ENCODE peak calls at places on chromosomes 6 and 20, in nine cellular contexts. One of them, this sample, is unnamed. For H3K4me1 and H3K27me3, the result is how much of the 10 kb centered on the place peaks cover.

GRCh38 chr6:53058388-53058890 is 6.8 kb upstream of the FBXO9 start:
- DNase-seq in CD4-positive, alpha-beta memory T cell: peak
- DNase-seq in IMR-90: no peak
- DNase-seq in fibroblast of lung: no peak
- DNase-seq in upper lobe of right lung: no peak
- DNase-seq in CD8-positive, alpha-beta memory T cell: no peak
- DNase-seq in right atrium auricular region: no peak
- DNase-seq in PC-3: peak
- DNase-seq in neural progenitor cell: no peak
- DNase-seq in this sample: no peak

GRCh38 chr6:77463308-77463880 is at the start of gene HTR1B:
- DNase-seq in neural progenitor cell: peak
- DNase-seq in upper lobe of right lung: peak
- DNase-seq in CD4-positive, alpha-beta memory T cell: no peak
- DNase-seq in IMR-90: peak
- DNase-seq in PC-3: no peak
- DNase-seq in right atrium auricular region: no peak
- DNase-seq in CD8-positive, alpha-beta memory T cell: no peak
- DNase-seq in fibroblast of lung: no peak
- DNase-seq in this sample: no peak

GRCh38 chr6:165654144-165654543 is 8.9 kb downstream of the PDE10A start:
- DNase-seq in right atrium auricular region: no peak
- DNase-seq in fibroblast of lung: no peak
- DNase-seq in upper lobe of right lung: no peak
- DNase-seq in CD4-positive, alpha-beta memory T cell: no peak
- DNase-seq in PC-3: no peak
- DNase-seq in CD8-positive, alpha-beta memory T cell: no peak
- DNase-seq in neural progenitor cell: no peak
- DNase-seq in IMR-90: no peak
- DNase-seq in this sample: no peak

GRCh38 chr6:35058041-35058675 is 83.0 kb downstream of the TCP11 start:
- DNase-seq in upper lobe of right lung: no peak
- DNase-seq in CD4-positive, alpha-beta memory T cell: no peak
- DNase-seq in neural progenitor cell: peak
- DNase-seq in fibroblast of lung: no peak
- DNase-seq in IMR-90: no peak
- DNase-seq in CD8-positive, alpha-beta memory T cell: no peak
- DNase-seq in right atrium auricular region: no peak
- DNase-seq in PC-3: no peak
- DNase-seq in this sample: no peak

GRCh38 chr20:62815066-62815991 is 1.5 kb upstream of the COL9A3 start:
- DNase-seq in neural progenitor cell: peak
- DNase-seq in fibroblast of lung: no peak
- DNase-seq in right atrium auricular region: no peak
- DNase-seq in upper lobe of right lung: no peak
- DNase-seq in IMR-90: peak
- DNase-seq in CD4-positive, alpha-beta memory T cell: no peak
- DNase-seq in CD8-positive, alpha-beta memory T cell: no peak
- DNase-seq in PC-3: peak
- DNase-seq in this sample: no peak

GRCh38 chr6:3076320-3076719 is 8.0 kb downstream of the RIPK1 start:
- DNase-seq in CD4-positive, alpha-beta memory T cell: no peak
- DNase-seq in IMR-90: no peak
- DNase-seq in upper lobe of right lung: no peak
- DNase-seq in fibroblast of lung: no peak
- DNase-seq in neural progenitor cell: no peak
- DNase-seq in right atrium auricular region: no peak
- DNase-seq in CD8-positive, alpha-beta memory T cell: no peak
- DNase-seq in PC-3: no peak
- DNase-seq in this sample: no peak

GRCh38 chr6:158770533-158770932 is 48.6 kb downstream of the EZR start:
- DNase-seq in fibroblast of lung: no peak
- DNase-seq in upper lobe of right lung: no peak
- DNase-seq in IMR-90: no peak
- DNase-seq in neural progenitor cell: no peak
- DNase-seq in right atrium auricular region: peak
- DNase-seq in CD8-positive, alpha-beta memory T cell: no peak
- DNase-seq in CD4-positive, alpha-beta memory T cell: no peak
- DNase-seq in PC-3: no peak
- DNase-seq in this sample: no peak

GRCh38 chr6:53240763-53241162 is 92.1 kb upstream of the GCM1 start:
- DNase-seq in upper lobe of right lung: no peak
- DNase-seq in IMR-90: no peak
- DNase-seq in CD4-positive, alpha-beta memory T cell: peak
- DNase-seq in CD8-positive, alpha-beta memory T cell: no peak
- DNase-seq in PC-3: no peak
- DNase-seq in neural progenitor cell: no peak
- DNase-seq in right atrium auricular region: no peak
- DNase-seq in fibroblast of lung: no peak
- DNase-seq in this sample: no peak

GRCh38 chr20:55522296-55522815 is 483.0 kb downstream of the CBLN4 start:
- DNase-seq in upper lobe of right lung: no peak
- DNase-seq in CD8-positive, alpha-beta memory T cell: no peak
- DNase-seq in IMR-90: no peak
- DNase-seq in CD4-positive, alpha-beta memory T cell: no peak
- DNase-seq in fibroblast of lung: no peak
- DNase-seq in right atrium auricular region: no peak
- DNase-seq in neural progenitor cell: no peak
- DNase-seq in PC-3: no peak
- DNase-seq in this sample: no peak

GRCh38 chr6:2524090-2524489 is 226.6 kb downstream of the MYLK4 start:
- DNase-seq in fibroblast of lung: no peak
- DNase-seq in CD4-positive, alpha-beta memory T cell: no peak
- DNase-seq in upper lobe of right lung: no peak
- DNase-seq in neural progenitor cell: no peak
- DNase-seq in PC-3: peak
- DNase-seq in right atrium auricular region: no peak
- DNase-seq in IMR-90: no peak
- DNase-seq in CD8-positive, alpha-beta memory T cell: no peak
- DNase-seq in this sample: no peak

GRCh38 chr6:2891768-2892170 is 11.3 kb downstream of the SERPINB9 start:
- DNase-seq in neural progenitor cell: no peak
- DNase-seq in fibroblast of lung: no peak
- DNase-seq in CD8-positive, alpha-beta memory T cell: peak
- DNase-seq in PC-3: peak
- DNase-seq in right atrium auricular region: no peak
- DNase-seq in CD4-positive, alpha-beta memory T cell: peak
- DNase-seq in upper lobe of right lung: no peak
- DNase-seq in IMR-90: no peak
- DNase-seq in this sample: peak

GRCh38 chr6:88867841-88868558 is 95.4 kb downstream of the RNGTT start:
- DNase-seq in right atrium auricular region: no peak
- DNase-seq in CD8-positive, alpha-beta memory T cell: no peak
- DNase-seq in neural progenitor cell: no peak
- DNase-seq in upper lobe of right lung: no peak
- DNase-seq in IMR-90: peak
- DNase-seq in fibroblast of lung: no peak
- DNase-seq in CD4-positive, alpha-beta memory T cell: no peak
- DNase-seq in PC-3: peak
- DNase-seq in this sample: no peak

GRCh38 chr6:92504509-92504908 is 914.9 kb downstream of the EPHA7 start:
- DNase-seq in neural progenitor cell: no peak
- DNase-seq in upper lobe of right lung: no peak
- DNase-seq in CD8-positive, alpha-beta memory T cell: no peak
- DNase-seq in PC-3: no peak
- DNase-seq in IMR-90: no peak
- DNase-seq in fibroblast of lung: no peak
- DNase-seq in CD4-positive, alpha-beta memory T cell: no peak
- DNase-seq in right atrium auricular region: no peak
- DNase-seq in this sample: no peak

GRCh38 chr6:158321960-158322359 is 9.7 kb downstream of the TULP4 start:
- DNase-seq in fibroblast of lung: peak
- DNase-seq in PC-3: peak
- DNase-seq in IMR-90: peak
- DNase-seq in CD4-positive, alpha-beta memory T cell: no peak
- DNase-seq in CD8-positive, alpha-beta memory T cell: no peak
- DNase-seq in right atrium auricular region: no peak
- DNase-seq in neural progenitor cell: no peak
- DNase-seq in upper lobe of right lung: no peak
- DNase-seq in this sample: no peak

GRCh38 chr20:33518071-33518470 is 28.2 kb downstream of the CBFA2T2 start:
- DNase-seq in CD4-positive, alpha-beta memory T cell: no peak
- DNase-seq in fibroblast of lung: peak
- DNase-seq in CD8-positive, alpha-beta memory T cell: no peak
- DNase-seq in right atrium auricular region: no peak
- DNase-seq in upper lobe of right lung: peak
- DNase-seq in neural progenitor cell: peak
- DNase-seq in IMR-90: peak
- DNase-seq in PC-3: peak
- DNase-seq in this sample: no peak

DNA sequence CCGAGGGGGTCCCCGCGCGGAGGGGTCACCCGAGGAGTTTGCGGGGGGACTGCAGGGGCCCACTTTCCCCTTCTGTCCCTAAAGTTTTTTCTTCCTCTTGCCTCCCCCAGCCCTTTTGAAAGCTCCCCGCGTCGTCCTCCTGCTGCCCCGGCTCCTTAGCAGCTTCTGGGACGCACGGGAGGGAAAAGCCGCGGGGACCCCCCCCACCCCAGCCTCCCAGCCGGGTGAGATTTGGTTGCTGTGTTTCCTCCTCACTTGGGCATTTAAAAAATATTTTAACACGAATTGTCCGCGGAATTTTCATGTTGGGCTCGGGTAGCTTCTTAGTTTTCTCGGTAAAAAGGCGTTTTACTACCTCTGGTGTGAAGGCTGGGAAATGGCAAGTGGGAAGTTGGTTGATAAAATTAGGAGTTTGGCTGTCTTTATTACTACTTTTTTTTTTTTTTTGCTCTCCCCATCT is 614 bp downstream of the NCOA3 start:
- DNase-seq in CD4-positive, alpha-beta memory T cell: no peak
- DNase-seq in fibroblast of lung: no peak
- DNase-seq in right atrium auricular region: no peak
- DNase-seq in upper lobe of right lung: peak
- DNase-seq in neural progenitor cell: peak
- DNase-seq in CD8-positive, alpha-beta memory T cell: no peak
- DNase-seq in IMR-90: peak
- DNase-seq in PC-3: no peak
- DNase-seq in this sample: no peak
- H3K4me1 ChIP-seq in CD4-positive, alpha-beta memory T cell: under half
- H3K4me1 ChIP-seq in fibroblast of lung: under half
- H3K4me1 ChIP-seq in right atrium auricular region: under half
- H3K4me1 ChIP-seq in upper lobe of right lung: under half
- H3K4me1 ChIP-seq in neural progenitor cell: under half
- H3K4me1 ChIP-seq in CD8-positive, alpha-beta memory T cell: under half
- H3K4me1 ChIP-seq in IMR-90: under half
- H3K4me1 ChIP-seq in PC-3: under half
- H3K4me1 ChIP-seq in this sample: under half

DNA sequence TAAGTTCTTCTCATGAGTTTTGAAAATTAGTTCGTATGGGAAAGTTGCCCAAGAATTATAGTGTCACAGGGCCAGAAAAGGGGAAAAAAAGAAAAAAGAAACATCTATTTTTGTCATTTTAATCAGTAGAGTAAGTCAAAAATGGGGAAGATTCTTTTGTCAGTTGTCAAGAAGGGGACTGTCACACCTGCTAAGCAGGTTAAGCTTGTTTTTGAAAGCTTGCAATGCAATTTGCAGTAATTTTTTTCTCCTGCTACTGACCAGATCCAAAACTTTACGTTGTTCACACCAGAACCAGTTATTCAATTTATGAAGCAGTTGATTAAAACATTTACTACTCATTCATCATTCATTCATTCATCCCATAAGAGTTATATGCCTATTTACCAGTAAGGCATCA is 171.4 kb downstream of the SOX4 start:
- DNase-seq in upper lobe of right lung: no peak
- DNase-seq in fibroblast of lung: no peak
- DNase-seq in CD8-positive, alpha-beta memory T cell: no peak
- DNase-seq in CD4-positive, alpha-beta memory T cell: no peak
- DNase-seq in right atrium auricular region: no peak
- DNase-seq in PC-3: peak
- DNase-seq in IMR-90: no peak
- DNase-seq in neural progenitor cell: no peak
- DNase-seq in this sample: no peak
- H3K27ac ChIP-seq in upper lobe of right lung: no peak
- H3K27ac ChIP-seq in fibroblast of lung: no peak
- H3K27ac ChIP-seq in CD8-positive, alpha-beta memory T cell: no peak
- H3K27ac ChIP-seq in CD4-positive, alpha-beta memory T cell: no peak
- H3K27ac ChIP-seq in right atrium auricular region: no peak
- H3K27ac ChIP-seq in PC-3: no peak
- H3K27ac ChIP-seq in IMR-90: no peak
- H3K27ac ChIP-seq in neural progenitor cell: no peak
- H3K27ac ChIP-seq in this sample: no peak

GRCh38 chr6:40586800-40587201 is 363 bp downstream of the LRFN2 start:
- DNase-seq in PC-3: no peak
- DNase-seq in CD8-positive, alpha-beta memory T cell: no peak
- DNase-seq in upper lobe of right lung: no peak
- DNase-seq in CD4-positive, alpha-beta memory T cell: no peak
- DNase-seq in neural progenitor cell: peak
- DNase-seq in IMR-90: no peak
- DNase-seq in right atrium auricular region: no peak
- DNase-seq in fibroblast of lung: no peak
- DNase-seq in this sample: no peak

GRCh38 chr6:40587240-40588069 is at the start of gene LRFN2:
- DNase-seq in fibroblast of lung: peak
- DNase-seq in neural progenitor cell: peak
- DNase-seq in CD8-positive, alpha-beta memory T cell: peak
- DNase-seq in CD4-positive, alpha-beta memory T cell: peak
- DNase-seq in right atrium auricular region: no peak
- DNase-seq in PC-3: peak
- DNase-seq in upper lobe of right lung: peak
- DNase-seq in IMR-90: peak
- DNase-seq in this sample: peak

GRCh38 chr6:40588480-40588879 is 1.3 kb upstream of the LRFN2 start:
- DNase-seq in IMR-90: no peak
- DNase-seq in upper lobe of right lung: no peak
- DNase-seq in PC-3: no peak
- DNase-seq in neural progenitor cell: no peak
- DNase-seq in fibroblast of lung: no peak
- DNase-seq in CD4-positive, alpha-beta memory T cell: no peak
- DNase-seq in CD8-positive, alpha-beta memory T cell: no peak
- DNase-seq in right atrium auricular region: no peak
- DNase-seq in this sample: no peak

GRCh38 chr6:40586369-40586768 is 795 bp downstream of the LRFN2 start:
- DNase-seq in fibroblast of lung: no peak
- DNase-seq in CD4-positive, alpha-beta memory T cell: no peak
- DNase-seq in neural progenitor cell: no peak
- DNase-seq in right atrium auricular region: no peak
- DNase-seq in IMR-90: no peak
- DNase-seq in CD8-positive, alpha-beta memory T cell: no peak
- DNase-seq in PC-3: no peak
- DNase-seq in upper lobe of right lung: no peak
- DNase-seq in this sample: no peak

DNA sequence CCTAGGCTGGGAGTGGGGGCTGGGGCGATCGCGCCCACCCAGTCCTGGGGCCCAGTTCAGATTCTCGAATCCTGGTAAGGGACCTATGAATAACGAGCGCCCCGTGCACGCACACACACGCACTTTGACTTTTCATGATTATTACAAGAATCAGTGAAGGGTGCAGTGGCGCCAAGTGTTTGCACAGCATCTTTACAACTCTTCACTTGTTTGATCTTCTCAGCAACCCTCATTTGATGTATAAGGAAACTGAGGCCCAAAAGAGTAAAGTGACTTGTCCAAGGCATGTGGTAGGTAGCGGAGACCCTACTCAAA is 863 bp upstream of the LRFN2 start:
- DNase-seq in neural progenitor cell: no peak
- DNase-seq in upper lobe of right lung: no peak
- DNase-seq in right atrium auricular region: no peak
- DNase-seq in CD4-positive, alpha-beta memory T cell: no peak
- DNase-seq in IMR-90: no peak
- DNase-seq in fibroblast of lung: no peak
- DNase-seq in CD8-positive, alpha-beta memory T cell: no peak
- DNase-seq in PC-3: no peak
- DNase-seq in this sample: no peak
- H3K27me3 ChIP-seq in neural progenitor cell: under half
- H3K27me3 ChIP-seq in upper lobe of right lung: half or more
- H3K27me3 ChIP-seq in right atrium auricular region: under half
- H3K27me3 ChIP-seq in CD4-positive, alpha-beta memory T cell: under half
- H3K27me3 ChIP-seq in IMR-90: under half
- H3K27me3 ChIP-seq in fibroblast of lung: under half
- H3K27me3 ChIP-seq in CD8-positive, alpha-beta memory T cell: under half
- H3K27me3 ChIP-seq in PC-3: under half
- H3K27me3 ChIP-seq in this sample: under half

GRCh38 chr6:21468487-21468886 is 125.1 kb upstream of the SOX4 start:
- DNase-seq in CD8-positive, alpha-beta memory T cell: no peak
- DNase-seq in right atrium auricular region: no peak
- DNase-seq in CD4-positive, alpha-beta memory T cell: no peak
- DNase-seq in IMR-90: no peak
- DNase-seq in neural progenitor cell: no peak
- DNase-seq in PC-3: no peak
- DNase-seq in upper lobe of right lung: no peak
- DNase-seq in fibroblast of lung: no peak
- DNase-seq in this sample: no peak
- H3K4me1 ChIP-seq in CD8-positive, alpha-beta memory T cell: under half
- H3K4me1 ChIP-seq in right atrium auricular region: under half
- H3K4me1 ChIP-seq in CD4-positive, alpha-beta memory T cell: under half
- H3K4me1 ChIP-seq in IMR-90: under half
- H3K4me1 ChIP-seq in neural progenitor cell: under half
- H3K4me1 ChIP-seq in PC-3: under half
- H3K4me1 ChIP-seq in upper lobe of right lung: under half
- H3K4me1 ChIP-seq in fibroblast of lung: under half
- H3K4me1 ChIP-seq in this sample: under half